ENCODE peak calls at places on chromosome 9, in six cellular contexts. K is ascending aorta, N is EL, A is mesenchymal stem cell, Z is aorta, I is T-helper 1 cell. T is an unnamed sample.

GRCh38 chr9:86923061-86923460 is 24.2 kb downstream of the GAS1 start:
- DNase-seq in K (no peak), N (no peak), A (no peak), Z (no peak), I (no peak), T (no peak)

GRCh38 chr9:136268776-136269175 is 23.2 kb upstream of the QSOX2 start:
- DNase-seq in K (no peak), N (no peak), A (no peak), Z (no peak), I (no peak), T (peak)

GRCh38 chr9:35367451-35367850 is 122.5 kb upstream of the RUSC2 start:
- DNase-seq in K (no peak), N (peak), A (peak), Z (no peak), I (no peak), T (no peak)

GRCh38 chr9:91156451-91157234 is 205.1 kb downstream of the AUH start:
- DNase-seq in K (no peak), N (no peak), A (no peak), Z (no peak), I (peak), T (no peak)

GRCh38 chr9:22088372-22089063 is 79.4 kb upstream of the CDKN2B start:
- DNase-seq in K (no peak), N (no peak), A (no peak), Z (no peak), I (no peak), T (no peak)

GRCh38 chr9:137367506-137368430 is 55.2 kb downstream of the EXD3 start:
- DNase-seq in K (no peak), N (no peak), A (no peak), Z (peak), I (no peak), T (peak)

GRCh38 chr9:19629506-19629905 is 159.3 kb downstream of the SLC24A2 start:
- DNase-seq in K (no peak), N (no peak), A (no peak), Z (no peak), I (no peak), T (no peak)

GRCh38 chr9:19946446-19947109 is 157.7 kb upstream of the SLC24A2 start:
- DNase-seq in K (no peak), N (peak), A (peak), Z (no peak), I (peak), T (no peak)

GRCh38 chr9:79616013-79616412 is 44.2 kb downstream of the TLE4 start:
- DNase-seq in K (no peak), N (peak), A (peak), Z (no peak), I (no peak), T (no peak)

GRCh38 chr9:134204041-134204440 is 39.7 kb upstream of the RNU6ATAC start:
- DNase-seq in K (no peak), N (no peak), A (no peak), Z (peak), I (no peak), T (peak)

GRCh38 chr9:5767968-5768932 is 64.7 kb downstream of the ERMP1 start:
- DNase-seq in K (no peak), N (no peak), A (no peak), Z (no peak), I (peak), T (no peak)

GRCh38 chr9:81028504-81028903 is 660.8 kb downstream of the TLE1 start:
- DNase-seq in K (no peak), N (peak), A (peak), Z (no peak), I (no peak), T (no peak)

GRCh38 chr9:107019216-107019615 is 156.2 kb downstream of the ZNF462 start:
- DNase-seq in K (no peak), N (peak), A (peak), Z (no peak), I (no peak), T (no peak)

GRCh38 chr9:35798658-35799366 is 7.4 kb downstream of the NPR2 start:
- DNase-seq in K (no peak), N (peak), A (peak), Z (no peak), I (peak), T (no peak)

GRCh38 chr9:109640232-109641078 is 139.5 kb upstream of the PALM2AKAP2 start:
- DNase-seq in K (no peak), N (peak), A (peak), Z (peak), I (no peak), T (peak)

GRCh38 chr9:78158286-78158685 is 77.6 kb upstream of the CEP78 start:
- DNase-seq in K (no peak), N (no peak), A (no peak), Z (no peak), I (no peak), T (no peak)

GRCh38 chr9:72203205-72203803 is 54.1 kb downstream of the GDA start:
- DNase-seq in K (no peak), N (peak), A (peak), Z (no peak), I (no peak), T (no peak)

GRCh38 chr9:132150256-132150655 is 11.6 kb upstream of the NTNG2 start:
- DNase-seq in K (no peak), N (no peak), A (no peak), Z (no peak), I (no peak), T (no peak)

GRCh38 chr9:136345281-136346156 is 18.0 kb downstream of the DNLZ start:
- DNase-seq in K (peak), N (peak), A (peak), Z (peak), I (no peak), T (peak)

GRCh38 chr9:115261656-115262081 is 143.7 kb upstream of the TNC start:
- DNase-seq in K (no peak), N (peak), A (peak), Z (no peak), I (no peak), T (no peak)

GRCh38 chr9:124342946-124343485 is 72.2 kb downstream of the PSMB7 start:
- DNase-seq in K (peak), N (peak), A (peak), Z (peak), I (no peak), T (peak)

GRCh38 chr9:19788152-19788551 is 685 bp downstream of the SLC24A2 start:
- DNase-seq in K (no peak), N (no peak), A (no peak), Z (peak), I (no peak), T (no peak)

GRCh38 chr9:3873818-3874217 is 348.0 kb upstream of the RFX3 start:
- DNase-seq in K (no peak), N (peak), A (no peak), Z (no peak), I (no peak), T (no peak)

GRCh38 chr9:137829260-137829996 is 48.2 kb upstream of the CACNA1B start:
- DNase-seq in K (no peak), N (no peak), A (no peak), Z (no peak), I (no peak), T (no peak)

GRCh38 chr9:4293293-4293931 is 6.5 kb downstream of the GLIS3 start:
- DNase-seq in K (no peak), N (peak), A (peak), Z (no peak), I (no peak), T (no peak)

T was measured in Right ventricle myocardium inferior.